ENCODE peak calls at places on chromosomes 16 and 17, in four cellular contexts. One of them, this sample, is unnamed.
A peak's percentile ranks its signal among the peaks of the same experiment; 100 is the strongest.

GRCh38 chr16:4477966-4478365 is 1.8 kb downstream of the HMOX2 start:
- DNase-seq in stimulated activated naive CD8-positive, alpha-beta T cell treated with anti-CD3 and anti-CD28 coated beads, Interleukin-15, Interleukin-2, amounts not matched to agents 100 U/mL and 50 U/mL, for 24 hours: no peak
- DNase-seq in CD8-positive, alpha-beta T cell: no peak
- DNase-seq in non-pigmented ciliary epithelial cell: no peak
- DNase-seq in this sample: peak; percentile 28

GRCh38 chr16:68073902-68074760 is 11.0 kb upstream of the NFATC3 start:
- DNase-seq in stimulated activated naive CD8-positive, alpha-beta T cell treated with anti-CD3 and anti-CD28 coated beads, Interleukin-15, Interleukin-2, amounts not matched to agents 100 U/mL and 50 U/mL, for 24 hours: no peak
- DNase-seq in non-pigmented ciliary epithelial cell: no peak
- DNase-seq in CD8-positive, alpha-beta T cell: no peak
- DNase-seq in this sample: no peak

GRCh38 chr17:17841620-17842025 is 4.8 kb upstream of the SREBF1 start:
- DNase-seq in CD8-positive, alpha-beta T cell: no peak
- DNase-seq in non-pigmented ciliary epithelial cell: no peak
- DNase-seq in stimulated activated naive CD8-positive, alpha-beta T cell treated with anti-CD3 and anti-CD28 coated beads, Interleukin-15, Interleukin-2, amounts not matched to agents 100 U/mL and 50 U/mL, for 24 hours: no peak
- DNase-seq in this sample: no peak

GRCh38 chr16:69796285-69797118 is 34.4 kb downstream of the WWP2 start:
- DNase-seq in non-pigmented ciliary epithelial cell: peak; percentile 32
- DNase-seq in stimulated activated naive CD8-positive, alpha-beta T cell treated with anti-CD3 and anti-CD28 coated beads, Interleukin-15, Interleukin-2, amounts not matched to agents 100 U/mL and 50 U/mL, for 24 hours: no peak
- DNase-seq in CD8-positive, alpha-beta T cell: peak; percentile 16
- DNase-seq in this sample: peak; percentile 25

GRCh38 chr17:50212121-50212843 is 10.9 kb upstream of the COL1A1 start:
- DNase-seq in CD8-positive, alpha-beta T cell: no peak
- DNase-seq in stimulated activated naive CD8-positive, alpha-beta T cell treated with anti-CD3 and anti-CD28 coated beads, Interleukin-15, Interleukin-2, amounts not matched to agents 100 U/mL and 50 U/mL, for 24 hours: no peak
- DNase-seq in non-pigmented ciliary epithelial cell: no peak
- DNase-seq in this sample: no peak

GRCh38 chr17:39822051-39822450 is 42.1 kb downstream of the IKZF3 start:
- DNase-seq in stimulated activated naive CD8-positive, alpha-beta T cell treated with anti-CD3 and anti-CD28 coated beads, Interleukin-15, Interleukin-2, amounts not matched to agents 100 U/mL and 50 U/mL, for 24 hours: peak; percentile 23
- DNase-seq in CD8-positive, alpha-beta T cell: no peak
- DNase-seq in non-pigmented ciliary epithelial cell: no peak
- DNase-seq in this sample: peak; percentile 50

GRCh38 chr17:30824002-30824355 is 513 bp downstream of the CRLF3 start:
- DNase-seq in stimulated activated naive CD8-positive, alpha-beta T cell treated with anti-CD3 and anti-CD28 coated beads, Interleukin-15, Interleukin-2, amounts not matched to agents 100 U/mL and 50 U/mL, for 24 hours: peak; percentile 57
- DNase-seq in non-pigmented ciliary epithelial cell: no peak
- DNase-seq in CD8-positive, alpha-beta T cell: peak; percentile 39
- DNase-seq in this sample: peak; percentile 59

GRCh38 chr17:29825604-29826003 is 104.4 kb downstream of the SSH2 start:
- DNase-seq in CD8-positive, alpha-beta T cell: no peak
- DNase-seq in non-pigmented ciliary epithelial cell: no peak
- DNase-seq in stimulated activated naive CD8-positive, alpha-beta T cell treated with anti-CD3 and anti-CD28 coated beads, Interleukin-15, Interleukin-2, amounts not matched to agents 100 U/mL and 50 U/mL, for 24 hours: no peak
- DNase-seq in this sample: no peak

GRCh38 chr17:49557204-49558024 is 18.3 kb upstream of the NXPH3 start:
- DNase-seq in stimulated activated naive CD8-positive, alpha-beta T cell treated with anti-CD3 and anti-CD28 coated beads, Interleukin-15, Interleukin-2, amounts not matched to agents 100 U/mL and 50 U/mL, for 24 hours: no peak
- DNase-seq in CD8-positive, alpha-beta T cell: peak; percentile 34
- DNase-seq in non-pigmented ciliary epithelial cell: no peak
- DNase-seq in this sample: peak; percentile 54

GRCh38 chr16:47460301-47460754 is 535 bp downstream of the ITFG1 start:
- DNase-seq in CD8-positive, alpha-beta T cell: no peak
- DNase-seq in stimulated activated naive CD8-positive, alpha-beta T cell treated with anti-CD3 and anti-CD28 coated beads, Interleukin-15, Interleukin-2, amounts not matched to agents 100 U/mL and 50 U/mL, for 24 hours: no peak
- DNase-seq in non-pigmented ciliary epithelial cell: no peak
- DNase-seq in this sample: no peak

GRCh38 chr17:32546031-32546444 is 59.2 kb downstream of the CDK5R1 start:
- DNase-seq in CD8-positive, alpha-beta T cell: no peak
- DNase-seq in non-pigmented ciliary epithelial cell: no peak
- DNase-seq in stimulated activated naive CD8-positive, alpha-beta T cell treated with anti-CD3 and anti-CD28 coated beads, Interleukin-15, Interleukin-2, amounts not matched to agents 100 U/mL and 50 U/mL, for 24 hours: no peak
- DNase-seq in this sample: no peak

GRCh38 chr17:15231851-15232516 is 33.1 kb downstream of the PMP22 start:
- DNase-seq in CD8-positive, alpha-beta T cell: no peak
- DNase-seq in non-pigmented ciliary epithelial cell: no peak
- DNase-seq in stimulated activated naive CD8-positive, alpha-beta T cell treated with anti-CD3 and anti-CD28 coated beads, Interleukin-15, Interleukin-2, amounts not matched to agents 100 U/mL and 50 U/mL, for 24 hours: no peak
- DNase-seq in this sample: no peak

GRCh38 chr17:77869665-77870132 is 88.8 kb upstream of the TNRC6C start:
- DNase-seq in CD8-positive, alpha-beta T cell: no peak
- DNase-seq in non-pigmented ciliary epithelial cell: no peak
- DNase-seq in stimulated activated naive CD8-positive, alpha-beta T cell treated with anti-CD3 and anti-CD28 coated beads, Interleukin-15, Interleukin-2, amounts not matched to agents 100 U/mL and 50 U/mL, for 24 hours: no peak
- DNase-seq in this sample: peak; percentile 37

GRCh38 chr17:36117505-36118382 is 14.1 kb downstream of the CCL4 start:
- DNase-seq in stimulated activated naive CD8-positive, alpha-beta T cell treated with anti-CD3 and anti-CD28 coated beads, Interleukin-15, Interleukin-2, amounts not matched to agents 100 U/mL and 50 U/mL, for 24 hours: peak; percentile 57
- DNase-seq in CD8-positive, alpha-beta T cell: no peak
- DNase-seq in non-pigmented ciliary epithelial cell: no peak
- DNase-seq in this sample: peak; percentile 80

This sample was measured in activated CD4-positive, alpha-beta memory T cell treated with anti-CD3 and anti-CD28 coated beads for 36 hours.